ENCODE peak calls at places on chromosomes 1 and 21, in five cellular contexts. X, J, F, R and M are unnamed samples.

GRCh38 chr1:55246896-55247295 is 31.7 kb upstream of the USP24 start:
- DNase-seq in F (no peak), X (no peak), R (no peak), J (no peak), M (no peak)

GRCh38 chr1:7121622-7121988 is 336.4 kb downstream of the CAMTA1 start:
- DNase-seq in F (no peak), X (no peak), J (no peak), R (peak), M (no peak)

GRCh38 chr21:39000496-39000895 is 182.8 kb downstream of the PSMG1 start:
- DNase-seq in R (peak), J (peak), X (no peak), F (no peak), M (no peak)

GRCh38 chr1:50181027-50181663 is 72.4 kb downstream of the ELAVL4 start:
- DNase-seq in J (no peak), X (peak), R (peak), F (no peak), M (no peak)

GRCh38 chr1:21702780-21703179 is 33.6 kb upstream of the RAP1GAP start:
- DNase-seq in X (no peak), R (no peak), F (no peak), J (no peak), M (no peak)

GRCh38 chr1:113286156-113286555 is 104.2 kb upstream of the MAGI3 start:
- DNase-seq in J (no peak), F (no peak), R (no peak), X (no peak), M (no peak)

GRCh38 chr1:204340137-204340536 is 19.6 kb downstream of the PLEKHA6 start:
- DNase-seq in J (no peak), F (no peak), R (no peak), X (no peak), M (no peak)

GRCh38 chr1:9152535-9152934 is 23.6 kb upstream of the GPR157 start:
- DNase-seq in J (no peak), F (no peak), R (no peak), X (no peak), M (no peak)

GRCh38 chr21:32044205-32044874 is 171.5 kb downstream of the HUNK start:
- DNase-seq in R (no peak), F (no peak), J (no peak), X (no peak), M (no peak)

GRCh38 chr1:51519857-51520699 is 1.0 kb upstream of the EPS15 start:
- DNase-seq in X (peak), J (peak), R (no peak), F (no peak), M (no peak)

GRCh38 chr1:14083706-14084105 is 383.7 kb downstream of the PRDM2 start:
- DNase-seq in X (no peak), J (no peak), F (no peak), R (no peak), M (no peak)

GRCh38 chr1:6515771-6516170 is 24.3 kb upstream of the PLEKHG5 start:
- DNase-seq in F (no peak), X (peak), J (no peak), R (no peak), M (no peak)

GRCh38 chr1:12019858-12020509 is 686 bp downstream of the MIIP start:
- DNase-seq in J (peak), F (peak), X (peak), R (no peak), M (peak)

GRCh38 chr1:111920221-111921024 is 69.0 kb downstream of the KCND3 start:
- DNase-seq in J (peak), F (no peak), R (peak), X (peak), M (peak)

GRCh38 chr1:58755468-58755872 is 28.4 kb downstream of the JUN start:
- DNase-seq in X (peak), J (peak), F (no peak), R (peak), M (peak)

GRCh38 chr1:7300893-7301292 is 470.2 kb upstream of the VAMP3 start:
- DNase-seq in J (peak), F (no peak), X (peak), R (no peak), M (peak)

GRCh38 chr1:192516776-192517297 is 58.7 kb upstream of the RGS1 start:
- DNase-seq in X (peak), J (no peak), F (no peak), R (no peak), M (no peak)

GRCh38 chr1:244154882-244155531 is 103.9 kb downstream of the ZBTB18 start:
- DNase-seq in R (no peak), X (no peak), F (peak), J (no peak), M (no peak)

GRCh38 chr1:207888647-207889046 is 22.3 kb downstream of the CD34 start:
- DNase-seq in X (peak), J (no peak), F (no peak), R (peak), M (no peak)

GRCh38 chr21:44304846-44305245 is 5.0 kb downstream of the PFKL start:
- DNase-seq in X (peak), R (no peak), J (peak), F (peak), M (peak)

GRCh38 chr21:45923146-45923545 is 58.4 kb upstream of the COL6A1 start:
- DNase-seq in R (peak), X (peak), J (peak), F (peak), M (peak)

GRCh38 chr1:58649555-58649954 is 50.3 kb downstream of the MYSM1 start:
- DNase-seq in J (no peak), X (no peak), R (no peak), F (no peak), M (no peak)

GRCh38 chr1:180908084-180908765 is 4.5 kb upstream of the KIAA1614 start:
- DNase-seq in F (no peak), R (no peak), J (no peak), X (no peak), M (no peak)

GRCh38 chr1:109717729-109718128 is 5.7 kb downstream of the GSTM5 start:
- DNase-seq in J (no peak), R (no peak), X (no peak), F (no peak), M (no peak)

GRCh38 chr1:32758795-32759430 is 56.3 kb upstream of the SYNC start:
- DNase-seq in J (no peak), R (no peak), F (no peak), X (no peak), M (no peak)

GRCh38 chr1:164803366-164803765 is 244.4 kb downstream of the PBX1 start:
- DNase-seq in R (no peak), J (no peak), X (peak), F (no peak), M (no peak)

DNA sequence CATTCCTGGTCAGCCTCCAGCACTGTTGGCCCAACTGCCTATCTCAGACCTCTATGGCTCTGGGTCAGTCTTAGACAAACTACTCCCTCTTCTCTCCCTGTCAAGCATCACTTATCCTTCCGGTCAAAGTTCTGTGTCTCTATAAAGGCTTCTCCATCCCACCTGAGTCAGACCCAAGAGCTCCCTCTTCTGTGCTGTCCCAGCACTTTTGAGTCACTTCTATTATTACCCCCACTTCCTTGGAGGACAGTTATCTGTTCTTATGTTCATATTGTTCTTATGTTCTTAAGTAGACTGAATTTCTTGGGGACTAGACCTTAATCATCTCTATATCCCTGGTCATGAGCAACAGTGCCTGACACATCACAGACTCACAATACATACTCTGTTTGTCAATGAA is 29.2 kb upstream of the IL10 start:
- DNase-seq in F (no peak), X (no peak), R (no peak), J (no peak), M (no peak)
- TF ChIP-seq CTCF in F (peak), X (no peak), R (no peak), J (no peak), M (no peak)

GRCh38 chr1:223000549-223001135 is 142.4 kb downstream of the TLR5 start:
- DNase-seq in F (no peak), J (peak), R (no peak), X (no peak), M (no peak)
- H3K27ac ChIP-seq in F (no peak), J (no peak), R (no peak), X (no peak), M (no peak)

DNA sequence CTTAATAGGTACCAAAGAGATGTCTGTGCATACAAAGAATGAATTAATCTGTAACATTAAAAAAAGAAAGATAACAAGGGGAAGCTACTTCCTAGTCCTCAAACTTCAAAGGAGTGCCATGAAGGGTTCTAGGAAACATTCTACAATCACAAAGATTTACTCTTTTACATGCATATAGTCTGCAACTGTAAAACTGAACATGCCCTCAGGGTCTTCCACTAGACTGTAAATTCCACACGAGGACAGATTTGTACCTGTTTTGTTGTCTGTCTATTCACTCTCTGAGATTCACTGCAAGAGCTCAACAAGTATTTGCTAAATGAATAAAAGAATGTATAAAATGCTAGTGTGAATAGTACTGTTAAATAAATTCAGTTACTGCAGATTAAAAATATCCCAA is 4.4 kb downstream of the JAK1 start:
- DNase-seq in R (no peak), X (no peak), J (no peak), F (no peak), M (no peak)
- TF ChIP-seq CTCF in R (no peak), X (no peak), J (no peak), F (no peak), M (no peak)

GRCh38 chr1:230211436-230212145 is 144.6 kb downstream of the GALNT2 start:
- DNase-seq in F (no peak), X (no peak), J (no peak), R (no peak), M (no peak)

GRCh38 chr1:230215049-230215448 is 148.0 kb downstream of the GALNT2 start:
- DNase-seq in J (peak), X (peak), F (peak), R (peak), M (no peak)

GRCh38 chr1:230210326-230210978 is 143.4 kb downstream of the GALNT2 start:
- DNase-seq in R (no peak), J (peak), F (no peak), X (peak), M (no peak)

GRCh38 chr1:230210979-230211336 is 143.9 kb downstream of the GALNT2 start:
- DNase-seq in J (no peak), X (no peak), R (no peak), F (no peak), M (no peak)

DNA sequence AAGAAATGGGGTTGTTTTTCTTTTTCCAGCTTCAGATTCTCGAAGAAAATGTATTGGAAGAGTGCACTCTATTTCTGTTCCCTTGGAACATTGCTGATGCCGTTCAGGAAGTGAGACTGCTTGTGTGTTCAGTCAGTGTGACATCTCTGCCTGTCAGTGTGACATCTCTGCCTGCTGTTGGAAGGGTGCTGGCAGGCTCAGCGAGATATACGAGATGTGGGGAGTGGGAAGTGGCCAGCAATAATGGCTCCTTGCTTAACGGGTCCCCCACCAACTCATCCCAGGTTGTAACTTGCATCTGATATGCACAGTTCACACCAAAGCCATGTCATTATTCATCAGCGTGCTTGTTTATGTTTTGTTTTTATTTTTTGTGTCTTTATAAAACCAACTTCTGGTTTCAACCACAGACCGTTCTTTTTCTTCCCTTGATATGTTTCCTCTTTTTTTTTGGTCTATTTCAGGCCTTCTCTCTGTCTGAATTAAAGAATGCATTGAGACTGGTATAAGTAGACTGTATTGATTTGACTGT is 145.4 kb downstream of the GALNT2 start:
- DNase-seq in F (no peak), R (no peak), X (no peak), J (no peak), M (no peak)
- H3K27ac ChIP-seq in F (no peak), R (peak), X (no peak), J (no peak), M (no peak)

GRCh38 chr1:63327417-63328139 is 5.2 kb downstream of the FOXD3 start:
- DNase-seq in R (no peak), X (peak), F (peak), J (peak), M (peak)
- TF ChIP-seq CTCF in R (peak), X (peak), F (peak), J (peak), M (peak)

GRCh38 chr1:235049217-235049616 is 79.4 kb downstream of the TOMM20 start:
- DNase-seq in X (no peak), R (no peak), J (no peak), F (no peak), M (no peak)
- H3K27ac ChIP-seq in X (no peak), R (peak), J (peak), F (no peak), M (no peak)

GRCh38 chr1:202235003-202235660 is 41.5 kb downstream of the LGR6 start:
- DNase-seq in J (no peak), X (no peak), F (no peak), R (no peak), M (no peak)

GRCh38 chr1:202234331-202235002 is 40.9 kb downstream of the LGR6 start:
- DNase-seq in J (peak), F (no peak), X (peak), R (no peak), M (no peak)

GRCh38 chr1:202238914-202239313 is 45.3 kb downstream of the LGR6 start:
- DNase-seq in X (no peak), R (no peak), J (no peak), F (no peak), M (no peak)

GRCh38 chr1:202235856-202236837 is 42.5 kb downstream of the LGR6 start:
- DNase-seq in X (peak), F (peak), R (peak), J (peak), M (peak)

GRCh38 chr1:202237052-202237451 is 43.5 kb downstream of the LGR6 start:
- DNase-seq in R (peak), J (peak), F (peak), X (no peak), M (peak)
- TF ChIP-seq CTCF in R (peak), J (peak), F (peak), X (peak), M (no peak)

DNA sequence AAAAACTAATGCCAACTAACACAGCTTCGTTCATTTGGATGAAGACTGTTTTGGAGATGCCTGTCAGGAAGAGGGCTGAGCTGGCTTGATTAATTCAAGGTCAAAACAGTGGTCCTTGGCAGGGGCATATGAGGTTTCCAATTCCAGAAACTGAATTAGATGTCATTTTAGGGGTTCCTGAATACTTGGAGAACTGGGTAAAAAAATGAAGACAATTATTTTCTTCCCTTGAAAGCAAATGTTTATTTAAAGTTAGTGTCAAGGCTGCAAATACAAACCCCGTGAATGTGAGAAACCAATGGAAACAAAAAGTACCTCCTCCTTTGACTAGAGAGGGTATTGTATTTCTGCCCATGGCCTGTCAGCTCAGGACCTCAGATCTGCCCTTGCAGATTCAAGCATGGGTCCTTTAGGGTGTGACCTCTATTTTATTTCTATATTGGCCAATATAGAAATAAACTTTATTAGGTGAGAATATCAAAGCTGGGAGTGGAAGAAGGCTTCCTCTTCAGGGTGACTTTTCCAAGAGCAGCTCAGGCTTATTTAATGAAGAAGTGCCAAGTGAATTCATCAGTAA is 110.6 kb downstream of the MAST2 start:
- DNase-seq in R (no peak), F (no peak), J (peak), X (peak), M (no peak)
- H3K27ac ChIP-seq in R (peak), F (no peak), J (peak), X (peak), M (no peak)

GRCh38 chr1:184030433-184031126 is 6.9 kb downstream of the COLGALT2 start:
- DNase-seq in X (no peak), R (no peak), J (no peak), F (no peak), M (no peak)

GRCh38 chr1:184032306-184033135 is 5.0 kb downstream of the COLGALT2 start:
- DNase-seq in J (no peak), X (no peak), R (no peak), F (no peak), M (no peak)

GRCh38 chr1:184033711-184034167 is 3.8 kb downstream of the COLGALT2 start:
- DNase-seq in X (peak), F (no peak), R (no peak), J (peak), M (no peak)

GRCh38 chr1:184033136-184033469 is 4.4 kb downstream of the COLGALT2 start:
- DNase-seq in R (no peak), F (no peak), X (no peak), J (no peak), M (no peak)

GRCh38 chr1:184031127-184032107 is 6.1 kb downstream of the COLGALT2 start:
- DNase-seq in J (no peak), X (no peak), R (no peak), F (no peak), M (no peak)
- TF ChIP-seq CTCF in J (no peak), X (no peak), R (no peak), F (no peak), M (no peak)